ENCODE peak calls at places on chromosomes 4 and X, in five cellular contexts. Q, S, F, C and E are unnamed samples.

GRCh38 chrX:39757971-39758370 is 339.8 kb downstream of the BCOR start:
- DNase-seq in S (no peak), F (no peak), Q (no peak), C (peak; percentile 59), E (no peak)

GRCh38 chr4:185567828-185568442 is 32.6 kb upstream of the PDLIM3 start:
- DNase-seq in C (peak; percentile 73), S (peak; percentile 81), Q (no peak), F (no peak), E (peak; percentile 91)

GRCh38 chr4:27186710-27187109 is 326.1 kb downstream of the STIM2 start:
- DNase-seq in Q (no peak), F (no peak), C (no peak), S (no peak), E (no peak)

GRCh38 chr4:86587016-86587713 is 7.0 kb upstream of the PTPN13 start:
- DNase-seq in Q (no peak), S (no peak), F (no peak), C (no peak), E (no peak)

GRCh38 chrX:153886915-153887314 is 942 bp upstream of the L1CAM start:
- DNase-seq in S (no peak), C (no peak), F (no peak), Q (no peak), E (no peak)

GRCh38 chr4:95516528-95517011 is 32.2 kb downstream of the UNC5C start:
- DNase-seq in S (no peak), C (no peak), Q (no peak), F (no peak), E (no peak)

GRCh38 chr4:4865705-4866123 is 6.2 kb downstream of the MSX1 start:
- DNase-seq in Q (no peak), S (no peak), F (peak; percentile 35), C (no peak), E (no peak)

GRCh38 chrX:11759172-11759460 is 1.1 kb downstream of the MSL3 start:
- DNase-seq in Q (no peak), S (no peak), F (no peak), C (no peak), E (no peak)

GRCh38 chr4:38605181-38605764 is 58.7 kb upstream of the KLF3 start:
- DNase-seq in Q (no peak), F (no peak), C (no peak), S (no peak), E (no peak)

GRCh38 chr4:99025506-99025905 is 30.0 kb downstream of the METAP1 start:
- DNase-seq in Q (no peak), F (no peak), C (no peak), S (no peak), E (no peak)

GRCh38 chr4:56345461-56345860 is 41.8 kb downstream of the AASDH start:
- DNase-seq in Q (no peak), C (peak; percentile 65), F (no peak), S (no peak), E (no peak)

GRCh38 chr4:159047478-159048165 is 55.3 kb upstream of the RAPGEF2 start:
- DNase-seq in Q (no peak), S (no peak), C (peak; percentile 98), F (no peak), E (no peak)

GRCh38 chr4:26152051-26152450 is 168.8 kb upstream of the RBPJ start:
- DNase-seq in S (no peak), Q (no peak), C (no peak), F (no peak), E (no peak)

GRCh38 chr4:87843936-87844335 is 11.2 kb downstream of the MEPE start:
- DNase-seq in S (no peak), Q (no peak), C (peak; percentile 56), F (no peak), E (peak; percentile 96)

GRCh38 chr4:38681283-38682066 is 17.5 kb downstream of the KLF3 start:
- DNase-seq in Q (no peak), C (peak; percentile 57), S (no peak), F (no peak), E (no peak)